ENCODE peak calls at places on chromosomes 7 and 10, in four cellular contexts. One of them, this sample, is unnamed.

GRCh38 chr7:27520828-27521790 is 141.6 kb downstream of the HIBADH start:
- DNase-seq in choroid plexus epithelial cell: peak
- DNase-seq in heart right ventricle: no peak
- DNase-seq in DMS53: no peak
- DNase-seq in this sample: no peak

GRCh38 chr10:119602241-119603095 is 5.7 kb upstream of the TIAL1 start:
- DNase-seq in choroid plexus epithelial cell: peak
- DNase-seq in heart right ventricle: no peak
- DNase-seq in DMS53: peak
- DNase-seq in this sample: no peak

GRCh38 chr7:68967598-68967997 is 630.7 kb upstream of the AUTS2 start:
- DNase-seq in choroid plexus epithelial cell: no peak
- DNase-seq in heart right ventricle: no peak
- DNase-seq in DMS53: no peak
- DNase-seq in this sample: no peak

GRCh38 chr7:26292768-26293560 is 1.3 kb downstream of the SNX10 start:
- DNase-seq in choroid plexus epithelial cell: no peak
- DNase-seq in heart right ventricle: no peak
- DNase-seq in DMS53: peak
- DNase-seq in this sample: no peak

GRCh38 chr7:72751978-72752377 is 76.0 kb downstream of the TYW1B start:
- DNase-seq in choroid plexus epithelial cell: peak
- DNase-seq in heart right ventricle: no peak
- DNase-seq in DMS53: no peak
- DNase-seq in this sample: no peak

GRCh38 chr10:58513189-58514101 is 773 bp downstream of the BICC1 start:
- DNase-seq in choroid plexus epithelial cell: peak
- DNase-seq in heart right ventricle: peak
- DNase-seq in DMS53: peak
- DNase-seq in this sample: no peak

GRCh38 chr10:117734626-117735405 is 192.3 kb downstream of the EMX2 start:
- DNase-seq in choroid plexus epithelial cell: no peak
- DNase-seq in heart right ventricle: no peak
- DNase-seq in DMS53: no peak
- DNase-seq in this sample: no peak

GRCh38 chr7:79352323-79352722 is 101.1 kb downstream of the MAGI2 start:
- DNase-seq in choroid plexus epithelial cell: peak
- DNase-seq in heart right ventricle: no peak
- DNase-seq in DMS53: no peak
- DNase-seq in this sample: no peak

GRCh38 chr7:78345979-78346378 is 547.4 kb downstream of the PHTF2 start:
- DNase-seq in choroid plexus epithelial cell: no peak
- DNase-seq in heart right ventricle: no peak
- DNase-seq in DMS53: no peak
- DNase-seq in this sample: no peak

GRCh38 chr7:27142562-27143021 is 889 bp downstream of the HOXA5 start:
- DNase-seq in choroid plexus epithelial cell: no peak
- DNase-seq in heart right ventricle: no peak
- DNase-seq in DMS53: peak
- DNase-seq in this sample: no peak

GRCh38 chr7:33874943-33875342 is 30.4 kb upstream of the BMPER start:
- DNase-seq in choroid plexus epithelial cell: no peak
- DNase-seq in heart right ventricle: no peak
- DNase-seq in DMS53: no peak
- DNase-seq in this sample: no peak

GRCh38 chr10:96267234-96267705 is 4.1 kb downstream of the BLNK start:
- DNase-seq in choroid plexus epithelial cell: no peak
- DNase-seq in heart right ventricle: no peak
- DNase-seq in DMS53: peak
- DNase-seq in this sample: no peak

GRCh38 chr7:27873981-27874957 is 134.3 kb downstream of the TAX1BP1 start:
- DNase-seq in choroid plexus epithelial cell: peak
- DNase-seq in heart right ventricle: peak
- DNase-seq in DMS53: no peak
- DNase-seq in this sample: peak

GRCh38 chr10:112815238-112816032 is 134.6 kb upstream of the TCF7L2 start:
- DNase-seq in choroid plexus epithelial cell: peak
- DNase-seq in heart right ventricle: no peak
- DNase-seq in DMS53: peak
- DNase-seq in this sample: no peak

GRCh38 chr7:92836489-92837213 is at the start of gene CDK6:
- DNase-seq in choroid plexus epithelial cell: peak
- DNase-seq in heart right ventricle: peak
- DNase-seq in DMS53: peak
- DNase-seq in this sample: no peak

GRCh38 chr10:122127943-122128342 is 139.0 kb downstream of the TACC2 start:
- DNase-seq in choroid plexus epithelial cell: no peak
- DNase-seq in heart right ventricle: no peak
- DNase-seq in DMS53: peak
- DNase-seq in this sample: no peak

GRCh38 chr10:103757531-103758293 is 97.7 kb downstream of the SH3PXD2A start:
- DNase-seq in choroid plexus epithelial cell: peak
- DNase-seq in heart right ventricle: peak
- DNase-seq in DMS53: peak
- DNase-seq in this sample: no peak

GRCh38 chr10:116470768-116471415 is 43.2 kb downstream of the PNLIPRP3 start:
- DNase-seq in choroid plexus epithelial cell: peak
- DNase-seq in heart right ventricle: no peak
- DNase-seq in DMS53: peak
- DNase-seq in this sample: no peak

GRCh38 chr10:111472445-111472844 is 395.6 kb downstream of the ADRA2A start:
- DNase-seq in choroid plexus epithelial cell: no peak
- DNase-seq in heart right ventricle: no peak
- DNase-seq in DMS53: no peak
- DNase-seq in this sample: no peak

GRCh38 chr10:6383099-6383812 is 180.5 kb downstream of the PFKFB3 start:
- DNase-seq in choroid plexus epithelial cell: peak
- DNase-seq in heart right ventricle: no peak
- DNase-seq in DMS53: no peak
- DNase-seq in this sample: no peak

GRCh38 chr7:18515067-18515466 is 19.5 kb downstream of the HDAC9 start:
- DNase-seq in choroid plexus epithelial cell: peak
- DNase-seq in heart right ventricle: no peak
- DNase-seq in DMS53: no peak
- DNase-seq in this sample: no peak

GRCh38 chr7:67753891-67754290 is 757.3 kb downstream of the TYW1 start:
- DNase-seq in choroid plexus epithelial cell: no peak
- DNase-seq in heart right ventricle: no peak
- DNase-seq in DMS53: no peak
- DNase-seq in this sample: no peak

GRCh38 chr7:16660702-16661464 is 14.9 kb downstream of the BZW2 start:
- DNase-seq in choroid plexus epithelial cell: peak
- DNase-seq in heart right ventricle: no peak
- DNase-seq in DMS53: peak
- DNase-seq in this sample: no peak

GRCh38 chr7:7884855-7885254 is 83.7 kb upstream of the GLCCI1 start:
- DNase-seq in choroid plexus epithelial cell: peak
- DNase-seq in heart right ventricle: no peak
- DNase-seq in DMS53: no peak
- DNase-seq in this sample: no peak

GRCh38 chr7:134477954-134478353 is 19.1 kb upstream of the AKR1B1 start:
- DNase-seq in choroid plexus epithelial cell: peak
- DNase-seq in heart right ventricle: no peak
- DNase-seq in DMS53: no peak
- DNase-seq in this sample: no peak

GRCh38 chr7:7438851-7439250 is 96.8 kb downstream of the COL28A1 start:
- DNase-seq in choroid plexus epithelial cell: peak
- DNase-seq in heart right ventricle: no peak
- DNase-seq in DMS53: peak
- DNase-seq in this sample: peak

GRCh38 chr10:1738950-1739349 is 1.6 kb upstream of the ADARB2 start:
- DNase-seq in choroid plexus epithelial cell: no peak
- DNase-seq in heart right ventricle: no peak
- DNase-seq in DMS53: peak
- DNase-seq in this sample: no peak

GRCh38 chr10:97119058-97119832 is 66.5 kb downstream of the SLIT1 start:
- DNase-seq in choroid plexus epithelial cell: no peak
- DNase-seq in heart right ventricle: no peak
- DNase-seq in DMS53: no peak
- DNase-seq in this sample: no peak

GRCh38 chr7:130154501-130155317 is 50.5 kb downstream of the TMEM209 start:
- DNase-seq in choroid plexus epithelial cell: no peak
- DNase-seq in heart right ventricle: no peak
- DNase-seq in DMS53: peak
- DNase-seq in this sample: no peak

GRCh38 chr10:60975716-60976115 is 31.7 kb upstream of the RHOBTB1 start:
- DNase-seq in choroid plexus epithelial cell: no peak
- DNase-seq in heart right ventricle: no peak
- DNase-seq in DMS53: no peak
- DNase-seq in this sample: no peak

GRCh38 chr7:35714862-35715261 is 19.9 kb upstream of the HERPUD2 start:
- DNase-seq in choroid plexus epithelial cell: no peak
- DNase-seq in heart right ventricle: no peak
- DNase-seq in DMS53: peak
- DNase-seq in this sample: no peak

GRCh38 chr10:48470893-48471805 is 133.7 kb downstream of the ARHGAP22 start:
- DNase-seq in choroid plexus epithelial cell: peak
- DNase-seq in heart right ventricle: no peak
- DNase-seq in DMS53: no peak
- DNase-seq in this sample: no peak

GRCh38 chr7:34315032-34315431 is 343.0 kb upstream of the NPSR1 start:
- DNase-seq in choroid plexus epithelial cell: peak
- DNase-seq in heart right ventricle: no peak
- DNase-seq in DMS53: no peak
- DNase-seq in this sample: no peak

GRCh38 chr10:88756660-88757059 is 3.2 kb upstream of the LIPN start:
- DNase-seq in choroid plexus epithelial cell: no peak
- DNase-seq in heart right ventricle: no peak
- DNase-seq in DMS53: no peak
- DNase-seq in this sample: no peak

GRCh38 chr10:130728531-130729215 is 582.8 kb downstream of the TCERG1L start:
- DNase-seq in choroid plexus epithelial cell: no peak
- DNase-seq in heart right ventricle: no peak
- DNase-seq in DMS53: no peak
- DNase-seq in this sample: no peak

GRCh38 chr7:74010407-74010806 is 17.6 kb upstream of the ELN start:
- DNase-seq in choroid plexus epithelial cell: no peak
- DNase-seq in heart right ventricle: no peak
- DNase-seq in DMS53: no peak
- DNase-seq in this sample: no peak

GRCh38 chr10:122357685-122358084 is 16.8 kb upstream of the PLEKHA1 start:
- DNase-seq in choroid plexus epithelial cell: no peak
- DNase-seq in heart right ventricle: no peak
- DNase-seq in DMS53: no peak
- DNase-seq in this sample: no peak